ENCODE peak calls at places on chromosomes 6 and 20, in five cellular contexts. A is AG08396, G is HT-29, J is GM12865, C is fibroblast of lung. S is an unnamed sample.
A peak's percentile ranks its signal among the peaks of the same experiment; 100 is the strongest.

GRCh38 chr6:155418017-155418749 is 37.5 kb downstream of the NOX3 start:
- DNase-seq in A (peak; percentile 13), G (no peak), J (peak; percentile 87), C (peak; percentile 69), S (peak; percentile 24)

GRCh38 chr20:40563296-40563950 is 125.6 kb downstream of the MAFB start:
- DNase-seq in A (no peak), G (peak; percentile 100), J (no peak), C (peak; percentile 68), S (no peak)

GRCh38 chr6:25899580-25900408 is 25.8 kb upstream of the SLC17A3 start:
- DNase-seq in A (no peak), G (no peak), J (no peak), C (no peak), S (peak; percentile 8)

GRCh38 chr20:38109025-38109541 is 56.0 kb downstream of the TGM2 start:
- DNase-seq in A (no peak), G (no peak), J (no peak), C (peak; percentile 50), S (no peak)

GRCh38 chr20:63955281-63955845 is 853 bp downstream of the UCKL1 start:
- DNase-seq in A (peak; percentile 64), G (peak; percentile 62), J (peak; percentile 50), C (peak; percentile 28), S (peak; percentile 44)

GRCh38 chr6:105560611-105561066 is 157.8 kb upstream of the PREP start:
- DNase-seq in A (peak; percentile 31), G (no peak), J (peak; percentile 83), C (peak; percentile 75), S (no peak)

GRCh38 chr6:75347797-75348610 is 63.4 kb upstream of the TMEM30A start:
- DNase-seq in A (no peak), G (no peak), J (no peak), C (peak; percentile 3), S (no peak)

GRCh38 chr6:105994522-105995402 is 91.4 kb upstream of the PRDM1 start:
- DNase-seq in A (peak; percentile 81), G (peak; percentile 33), J (peak; percentile 57), C (peak; percentile 73), S (peak; percentile 82)

GRCh38 chr6:31728767-31729514 is at the start of gene DDAH2:
- DNase-seq in A (no peak), G (no peak), J (no peak), C (no peak), S (no peak)

GRCh38 chr6:43275782-43276179 is 22.3 kb upstream of the SLC22A7 start:
- DNase-seq in A (no peak), G (no peak), J (no peak), C (no peak), S (peak; percentile 55)

S was measured in GM23338.